ENCODE peak calls at places on chromosomes 12 and 14, in four cellular contexts. One of them, this sample, is unnamed.

GRCh38 chr14:97771340-97772045 is 974.3 kb downstream of the VRK1 start:
- DNase-seq in bronchial epithelial cell: peak; percentile 97
- DNase-seq in T-cell: no peak
- DNase-seq in effector memory CD8-positive, alpha-beta T cell: no peak
- DNase-seq in this sample: no peak

GRCh38 chr14:22598099-22598895 is at the start of gene ABHD4:
- DNase-seq in bronchial epithelial cell: peak; percentile 55
- DNase-seq in T-cell: peak; percentile 20
- DNase-seq in effector memory CD8-positive, alpha-beta T cell: peak; percentile 50
- DNase-seq in this sample: peak; percentile 59

GRCh38 chr14:90604356-90604755 is 207.5 kb downstream of the CALM1 start:
- DNase-seq in T-cell: no peak
- DNase-seq in effector memory CD8-positive, alpha-beta T cell: no peak
- DNase-seq in bronchial epithelial cell: no peak
- DNase-seq in this sample: no peak

GRCh38 chr14:57982161-57982560 is 116.3 kb upstream of the SLC35F4 start:
- DNase-seq in T-cell: no peak
- DNase-seq in effector memory CD8-positive, alpha-beta T cell: no peak
- DNase-seq in bronchial epithelial cell: no peak
- DNase-seq in this sample: no peak

GRCh38 chr12:117151195-117152031 is 38.9 kb downstream of the FBXO21 start:
- DNase-seq in bronchial epithelial cell: peak; percentile 29
- DNase-seq in T-cell: no peak
- DNase-seq in effector memory CD8-positive, alpha-beta T cell: no peak
- DNase-seq in this sample: no peak

GRCh38 chr14:62179367-62180018 is 417.3 kb downstream of the SNAPC1 start:
- DNase-seq in bronchial epithelial cell: peak; percentile 82
- DNase-seq in effector memory CD8-positive, alpha-beta T cell: no peak
- DNase-seq in T-cell: no peak
- DNase-seq in this sample: peak; percentile 4

GRCh38 chr12:51702582-51702981 is 111.5 kb downstream of the SCN8A start:
- DNase-seq in bronchial epithelial cell: no peak
- DNase-seq in effector memory CD8-positive, alpha-beta T cell: no peak
- DNase-seq in T-cell: no peak
- DNase-seq in this sample: no peak

GRCh38 chr12:57461904-57462306 is 2.3 kb downstream of the GLI1 start:
- DNase-seq in bronchial epithelial cell: no peak
- DNase-seq in T-cell: no peak
- DNase-seq in effector memory CD8-positive, alpha-beta T cell: no peak
- DNase-seq in this sample: no peak

GRCh38 chr14:35808076-35808657 is 928 bp downstream of the RALGAPA1 start:
- DNase-seq in T-cell: no peak
- DNase-seq in bronchial epithelial cell: peak; percentile 69
- DNase-seq in effector memory CD8-positive, alpha-beta T cell: no peak
- DNase-seq in this sample: peak; percentile 14

This sample was measured in NK-92 treated with Interleukin-12 subunit alpha and Interleukin-12 subunit beta, amount 100 ng/mL, for 24 hours.